ENCODE peak calls at places on chromosomes 4 and X, in nine cellular contexts. E is fibroblast of lung, K is osteoblast, T is lung, Y is spleen, O is adrenal gland, Q is tibial nerve, S is heart right ventricle, L is esophagus squamous epithelium. C is an unnamed sample. For H3K9me3, the result is how much of the 10 kb centered on the place peaks cover.

GRCh38 chrX:18900401-18900976 is 83.4 kb downstream of the PHKA2 start:
- DNase-seq in E (no peak), K (peak), T (no peak), Y (peak), O (no peak), Q (no peak), S (no peak), L (no peak), C (no peak)

GRCh38 chrX:3550160-3550765 is 163.2 kb downstream of the PRKX start:
- DNase-seq in E (peak), K (no peak), T (no peak), Y (no peak), O (no peak), Q (no peak), S (no peak), L (no peak), C (no peak)

GRCh38 chrX:131633285-131633917 is 89.5 kb downstream of the OR13H1 start:
- DNase-seq in E (peak), K (peak), T (peak), Y (no peak), O (peak), Q (peak), S (peak), L (no peak), C (no peak)

GRCh38 chrX:72297953-72298730 is 7.6 kb downstream of the CITED1 start:
- DNase-seq in E (peak), K (peak), T (peak), Y (no peak), O (no peak), Q (no peak), S (no peak), L (no peak), C (no peak)

GRCh38 chr4:187357861-187358260 is 634.2 kb upstream of the FAT1 start:
- DNase-seq in E (no peak), K (no peak), T (no peak), Y (no peak), O (no peak), Q (no peak), S (no peak), L (no peak), C (no peak)

GRCh38 chr4:10096201-10096975 is 20.2 kb downstream of the WDR1 start:
- DNase-seq in E (peak), K (peak), T (peak), Y (peak), O (peak), Q (peak), S (peak), L (no peak), C (peak)

GRCh38 chr4:6109842-6110560 is 90.3 kb downstream of the JAKMIP1 start:
- DNase-seq in E (no peak), K (peak), T (no peak), Y (no peak), O (no peak), Q (no peak), S (no peak), L (no peak), C (no peak)

GRCh38 chr4:113961322-113961698 is 18.1 kb downstream of the ARSJ start:
- DNase-seq in E (peak), K (no peak), T (no peak), Y (no peak), O (no peak), Q (no peak), S (no peak), L (no peak), C (no peak)

GRCh38 chr4:130825283-130825682 is 1729.3 kb downstream of the C4orf33 start:
- DNase-seq in E (peak), K (no peak), T (no peak), Y (no peak), O (no peak), Q (no peak), S (no peak), L (no peak), C (no peak)

GRCh38 chrX:15146515-15146914 is 123.4 kb downstream of the ASB9 start:
- DNase-seq in E (no peak), K (no peak), T (no peak), Y (no peak), O (peak), Q (no peak), S (no peak), L (no peak), C (no peak)

GRCh38 chr4:124275-125081 is at the start of gene ZNF718:
- DNase-seq in E (peak), K (peak), T (peak), Y (peak), O (peak), Q (peak), S (peak), L (peak), C (peak)
- H3K9me3 ChIP-seq in E (under half), K (under half), T (under half), Y (under half), O (under half), Q (under half), S (under half), L (under half), C (half or more)

GRCh38 chr4:86939123-86939522 is 4.3 kb downstream of the AFF1 start:
- DNase-seq in E (no peak), K (no peak), T (no peak), Y (no peak), O (no peak), Q (no peak), S (no peak), L (no peak), C (no peak)
- H3K27ac ChIP-seq in E (no peak), K (no peak), T (no peak), Y (peak), O (no peak), Q (peak), S (no peak), L (peak), C (peak)

GRCh38 chrX:82961129-82961528 is 547.0 kb upstream of the POU3F4 start:
- DNase-seq in E (no peak), K (no peak), T (no peak), Y (no peak), O (no peak), Q (no peak), S (no peak), L (no peak), C (no peak)
- TF ChIP-seq CTCF in E (no peak), K (no peak), T (no peak), Y (no peak), O (no peak), Q (no peak), S (no peak), L (no peak), C (no peak)

GRCh38 chrX:108640817-108641216 is 95.5 kb downstream of the IRS4 start:
- DNase-seq in E (no peak), K (no peak), T (no peak), Y (no peak), O (no peak), Q (no peak), S (no peak), L (no peak), C (no peak)

GRCh38 chrX:108641589-108642272 is 94.6 kb downstream of the IRS4 start:
- DNase-seq in E (no peak), K (no peak), T (no peak), Y (no peak), O (no peak), Q (no peak), S (no peak), L (no peak), C (no peak)

DNA sequence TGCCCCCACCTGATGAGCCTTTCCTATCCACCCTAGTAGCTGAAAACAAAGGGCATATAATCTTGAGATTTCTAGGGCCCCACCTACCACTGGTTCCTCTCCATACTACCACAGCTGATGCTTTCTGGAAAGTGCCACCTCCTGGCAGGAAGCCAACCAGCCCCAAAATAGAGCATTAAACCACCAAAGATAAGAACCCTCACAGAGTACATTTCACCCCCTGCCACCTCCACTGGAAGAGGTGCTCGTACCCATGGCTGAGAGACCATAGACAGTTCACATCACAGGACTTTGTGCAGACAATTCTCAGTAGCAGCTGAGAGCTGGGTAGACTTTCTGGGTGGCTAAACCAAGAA is 94.1 kb downstream of the IRS4 start:
- DNase-seq in E (no peak), K (no peak), T (no peak), Y (no peak), O (no peak), Q (no peak), S (no peak), L (no peak), C (no peak)
- H3K9me3 ChIP-seq in E (under half), K (under half), T (under half), Y (under half), O (under half), Q (under half), S (under half), L (under half), C (under half)

GRCh38 chrX:16882188-16882587 is 12.0 kb upstream of the RBBP7 start:
- DNase-seq in E (peak), K (peak), T (no peak), Y (peak), O (peak), Q (no peak), S (peak), L (no peak), C (no peak)
- H3K27ac ChIP-seq in E (no peak), K (no peak), T (peak), Y (no peak), O (no peak), Q (peak), S (peak), L (no peak), C (no peak)

DNA sequence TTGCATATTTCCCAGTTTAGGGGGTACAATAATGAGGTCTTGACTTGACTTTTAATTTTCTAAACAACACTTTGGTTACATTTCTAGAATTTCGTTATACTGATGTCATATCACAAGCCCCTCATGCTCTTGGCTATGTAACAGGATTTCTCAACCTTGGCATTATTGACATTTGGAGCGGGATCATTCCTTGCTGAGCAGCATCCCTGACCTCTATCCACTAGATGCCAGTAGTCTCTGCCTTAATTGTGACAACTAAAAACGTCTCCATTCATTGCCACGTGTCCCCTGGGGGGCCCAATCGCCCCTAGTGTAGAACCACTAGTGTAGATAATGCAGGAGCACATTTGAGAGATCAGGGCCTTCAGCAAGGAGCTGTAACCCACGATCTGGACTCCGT is 234.2 kb upstream of the MID1 start:
- DNase-seq in E (no peak), K (no peak), T (no peak), Y (no peak), O (no peak), Q (no peak), S (no peak), L (no peak), C (no peak)
- TF ChIP-seq CTCF in E (no peak), K (no peak), T (no peak), Y (no peak), O (no peak), Q (no peak), S (no peak), L (no peak), C (no peak)

GRCh38 chr4:100224160-100224559 is 33.9 kb upstream of the DDIT4L start:
- DNase-seq in E (no peak), K (no peak), T (no peak), Y (no peak), O (no peak), Q (no peak), S (no peak), L (no peak), C (no peak)

DNA sequence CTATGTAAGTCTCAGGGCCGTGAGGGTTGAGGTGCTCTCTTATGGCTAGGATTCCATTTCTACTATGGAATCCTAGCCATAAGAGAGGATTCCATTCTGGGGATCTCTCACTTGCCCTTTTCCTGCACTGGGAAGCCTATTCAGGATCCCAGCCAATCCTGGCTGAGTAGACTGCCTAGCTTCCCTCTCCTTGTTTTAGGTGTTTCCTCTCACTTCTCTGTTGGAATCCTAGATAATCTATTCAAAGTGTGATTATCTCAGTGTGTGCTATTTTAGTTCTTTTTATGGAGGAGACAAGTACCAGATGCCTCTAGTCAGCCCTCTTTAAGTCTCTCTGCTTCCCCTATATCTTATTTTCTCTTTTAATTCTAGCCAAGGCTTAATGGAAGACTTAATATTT is 34.4 kb upstream of the DDIT4L start:
- DNase-seq in E (no peak), K (no peak), T (no peak), Y (no peak), O (no peak), Q (no peak), S (no peak), L (no peak), C (no peak)
- H3K9me3 ChIP-seq in E (under half), K (under half), T (under half), Y (under half), O (under half), Q (under half), S (under half), L (under half), C (under half)

GRCh38 chrX:40258909-40259308 is 161.2 kb upstream of the BCOR start:
- DNase-seq in E (no peak), K (no peak), T (no peak), Y (no peak), O (no peak), Q (no peak), S (no peak), L (no peak), C (no peak)

GRCh38 chrX:40266490-40267333 is 169.0 kb upstream of the BCOR start:
- DNase-seq in E (peak), K (peak), T (peak), Y (peak), O (peak), Q (peak), S (peak), L (no peak), C (peak)

GRCh38 chrX:40260123-40260751 is 162.5 kb upstream of the BCOR start:
- DNase-seq in E (no peak), K (no peak), T (peak), Y (peak), O (peak), Q (no peak), S (peak), L (no peak), C (no peak)

GRCh38 chrX:40261955-40262596 is 164.3 kb upstream of the BCOR start:
- DNase-seq in E (no peak), K (no peak), T (peak), Y (peak), O (peak), Q (no peak), S (peak), L (no peak), C (no peak)

GRCh38 chrX:40262641-40263560 is 165.1 kb upstream of the BCOR start:
- DNase-seq in E (peak), K (peak), T (peak), Y (peak), O (peak), Q (no peak), S (no peak), L (no peak), C (no peak)
- H3K27ac ChIP-seq in E (peak), K (peak), T (peak), Y (peak), O (peak), Q (peak), S (no peak), L (peak), C (no peak)

GRCh38 chrX:132636080-132636479 is 147.2 kb upstream of the MBNL3 start:
- DNase-seq in E (no peak), K (no peak), T (no peak), Y (no peak), O (no peak), Q (no peak), S (no peak), L (no peak), C (no peak)
- TF ChIP-seq CTCF in E (no peak), K (peak), T (no peak), Y (no peak), O (peak), Q (no peak), S (no peak), L (no peak), C (no peak)

GRCh38 chrX:143998261-143998660 is 114.4 kb downstream of the UBE2NL start:
- DNase-seq in E (no peak), K (no peak), T (no peak), Y (no peak), O (no peak), Q (no peak), S (no peak), L (no peak), C (no peak)

GRCh38 chrX:143988356-143988755 is 104.5 kb downstream of the UBE2NL start:
- DNase-seq in E (no peak), K (no peak), T (no peak), Y (no peak), O (no peak), Q (no peak), S (no peak), L (no peak), C (no peak)

DNA sequence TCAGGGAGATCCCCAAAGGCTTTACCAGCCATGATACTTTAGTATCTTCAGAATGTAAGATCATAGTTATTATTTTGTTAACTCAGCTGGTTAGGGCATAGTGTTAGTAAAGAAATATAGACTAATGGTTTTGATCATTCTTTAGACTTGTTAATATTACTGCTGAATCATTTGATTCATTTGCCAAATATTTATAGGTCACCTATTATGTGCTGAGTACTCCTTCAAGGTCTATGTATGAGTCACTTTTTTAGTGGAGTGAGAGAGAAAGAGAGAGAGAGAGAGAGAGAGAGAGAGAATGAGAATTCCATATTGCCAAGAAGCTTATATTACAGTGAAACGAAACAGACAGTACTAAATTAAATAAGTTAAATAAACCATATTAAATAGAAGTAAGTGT is 110.3 kb downstream of the UBE2NL start:
- DNase-seq in E (peak), K (no peak), T (no peak), Y (no peak), O (no peak), Q (no peak), S (no peak), L (no peak), C (no peak)
- H3K9me3 ChIP-seq in E (under half), K (under half), T (under half), Y (under half), O (under half), Q (under half), S (under half), L (under half), C (under half)

C was measured in CD4-positive, alpha-beta T cell.